ENCODE peak calls at places on chromosomes 1 and 21, in five cellular contexts. One of them, this sample, is unnamed.

GRCh38 chr1:2952371-2952770 is 68.9 kb upstream of the ACTRT2 start:
- DNase-seq in body of pancreas: no peak
- DNase-seq in colonic mucosa: no peak
- DNase-seq in cardiac muscle cell: no peak
- DNase-seq in psoas muscle: no peak
- DNase-seq in this sample: no peak

GRCh38 chr1:50333595-50333974 is 89.7 kb downstream of the DMRTA2 start:
- DNase-seq in body of pancreas: peak; percentile 52
- DNase-seq in colonic mucosa: peak; percentile 61
- DNase-seq in cardiac muscle cell: peak; percentile 55
- DNase-seq in psoas muscle: peak; percentile 70
- DNase-seq in this sample: no peak

GRCh38 chr1:59055908-59056719 is 240.8 kb upstream of the FGGY start:
- DNase-seq in body of pancreas: peak; percentile 81
- DNase-seq in colonic mucosa: no peak
- DNase-seq in cardiac muscle cell: no peak
- DNase-seq in psoas muscle: no peak
- DNase-seq in this sample: no peak

GRCh38 chr1:27335506-27336422 is 6.1 kb upstream of the SYTL1 start:
- DNase-seq in body of pancreas: no peak
- DNase-seq in colonic mucosa: no peak
- DNase-seq in cardiac muscle cell: no peak
- DNase-seq in psoas muscle: no peak
- DNase-seq in this sample: no peak

GRCh38 chr1:7783178-7783711 is 846 bp upstream of the PER3 start:
- DNase-seq in body of pancreas: peak; percentile 73
- DNase-seq in colonic mucosa: peak; percentile 68
- DNase-seq in cardiac muscle cell: peak; percentile 69
- DNase-seq in psoas muscle: peak; percentile 86
- DNase-seq in this sample: no peak

GRCh38 chr1:29210278-29211085 is 20.3 kb downstream of the MECR start:
- DNase-seq in body of pancreas: no peak
- DNase-seq in colonic mucosa: no peak
- DNase-seq in cardiac muscle cell: no peak
- DNase-seq in psoas muscle: no peak
- DNase-seq in this sample: no peak

GRCh38 chr1:171055966-171056643 is 34.6 kb upstream of the FMO3 start:
- DNase-seq in body of pancreas: no peak
- DNase-seq in colonic mucosa: no peak
- DNase-seq in cardiac muscle cell: no peak
- DNase-seq in psoas muscle: no peak
- DNase-seq in this sample: peak; percentile 22

GRCh38 chr1:2431095-2431494 is 18.7 kb upstream of the PEX10 start:
- DNase-seq in body of pancreas: no peak
- DNase-seq in colonic mucosa: no peak
- DNase-seq in cardiac muscle cell: no peak
- DNase-seq in psoas muscle: no peak
- DNase-seq in this sample: peak; percentile 80

GRCh38 chr1:184563308-184563707 is 176.5 kb downstream of the C1orf21 start:
- DNase-seq in body of pancreas: no peak
- DNase-seq in colonic mucosa: no peak
- DNase-seq in cardiac muscle cell: peak; percentile 63
- DNase-seq in psoas muscle: no peak
- DNase-seq in this sample: peak; percentile 32

GRCh38 chr21:20999567-21000169 is 1.5 kb downstream of the NCAM2 start:
- DNase-seq in body of pancreas: no peak
- DNase-seq in colonic mucosa: peak; percentile 44
- DNase-seq in cardiac muscle cell: peak; percentile 63
- DNase-seq in psoas muscle: no peak
- DNase-seq in this sample: peak; percentile 26

DNA sequence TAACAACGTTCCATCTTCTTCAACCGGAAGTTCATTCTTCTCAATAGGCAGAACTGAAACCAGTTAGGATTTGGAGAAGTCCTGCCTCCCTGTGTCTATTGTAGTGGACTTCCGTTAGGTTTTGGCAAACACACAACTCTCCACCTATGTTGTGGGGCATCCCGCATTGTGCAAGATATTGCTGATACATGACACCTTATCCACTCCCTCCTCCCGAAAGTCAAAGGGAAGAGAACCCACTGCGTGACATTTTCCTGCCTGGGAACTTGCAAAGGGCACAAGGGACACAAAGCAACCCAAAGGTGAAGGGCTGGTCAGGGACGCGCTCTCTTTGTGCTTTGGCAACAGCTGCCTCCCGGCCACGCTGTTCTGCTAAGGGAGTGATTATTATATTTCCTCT is 164.8 kb downstream of the TPR start:
- DNase-seq in body of pancreas: no peak
- DNase-seq in colonic mucosa: no peak
- DNase-seq in cardiac muscle cell: no peak
- DNase-seq in psoas muscle: no peak
- DNase-seq in this sample: no peak
- H3K4me1 ChIP-seq in body of pancreas: no peaks in the 10 kb centered on the region
- H3K4me1 ChIP-seq in colonic mucosa: no peaks in the 10 kb centered on the region
- H3K4me1 ChIP-seq in cardiac muscle cell: no peaks in the 10 kb centered on the region
- H3K4me1 ChIP-seq in psoas muscle: no peaks in the 10 kb centered on the region
- H3K4me1 ChIP-seq in this sample: no peaks in the 10 kb centered on the region

GRCh38 chr1:160046494-160047115 is 14.8 kb upstream of the PIGM start:
- DNase-seq in body of pancreas: peak; percentile 82
- DNase-seq in colonic mucosa: peak; percentile 32
- DNase-seq in cardiac muscle cell: peak; percentile 62
- DNase-seq in psoas muscle: peak; percentile 72
- DNase-seq in this sample: no peak
- TF ChIP-seq CTCF in body of pancreas: peak; percentile 81
- TF ChIP-seq CTCF in colonic mucosa: peak; percentile 61
- TF ChIP-seq CTCF in cardiac muscle cell: peak; percentile 65
- TF ChIP-seq CTCF in psoas muscle: peak; percentile 50
- TF ChIP-seq CTCF in this sample: peak; percentile 78

GRCh38 chr1:240352769-240353168 is 259.2 kb downstream of the GREM2 start:
- DNase-seq in body of pancreas: no peak
- DNase-seq in colonic mucosa: no peak
- DNase-seq in cardiac muscle cell: peak; percentile 25
- DNase-seq in psoas muscle: no peak
- DNase-seq in this sample: no peak

GRCh38 chr1:240349695-240350094 is 258.0 kb downstream of the FMN2 start:
- DNase-seq in body of pancreas: no peak
- DNase-seq in colonic mucosa: no peak
- DNase-seq in cardiac muscle cell: no peak
- DNase-seq in psoas muscle: no peak
- DNase-seq in this sample: no peak

GRCh38 chr1:240356568-240356967 is 255.4 kb downstream of the GREM2 start:
- DNase-seq in body of pancreas: no peak
- DNase-seq in colonic mucosa: no peak
- DNase-seq in cardiac muscle cell: no peak
- DNase-seq in psoas muscle: no peak
- DNase-seq in this sample: no peak

GRCh38 chr1:240351690-240352089 is 260.0 kb downstream of the FMN2 start:
- DNase-seq in body of pancreas: no peak
- DNase-seq in colonic mucosa: no peak
- DNase-seq in cardiac muscle cell: no peak
- DNase-seq in psoas muscle: no peak
- DNase-seq in this sample: no peak

DNA sequence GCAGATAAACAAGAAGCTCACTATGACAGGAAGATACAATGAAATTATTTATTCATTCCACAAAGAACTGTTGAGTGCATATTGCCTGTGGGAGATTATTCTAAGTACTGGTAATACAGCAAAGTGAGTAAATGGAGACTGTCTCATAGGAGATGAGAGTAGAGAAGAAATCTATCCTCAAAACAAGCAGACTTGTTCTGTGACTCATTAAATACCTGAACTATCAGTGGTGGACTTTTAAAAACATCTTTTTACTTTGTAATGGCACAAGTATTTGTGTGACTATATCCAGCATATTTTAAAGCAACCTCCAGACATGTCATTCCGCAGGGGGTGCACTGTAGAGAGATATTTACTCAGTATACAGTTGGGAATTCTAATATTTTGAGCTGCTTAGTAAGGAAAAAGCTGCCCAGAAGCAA is 259.2 kb downstream of the FMN2 start:
- DNase-seq in body of pancreas: no peak
- DNase-seq in colonic mucosa: no peak
- DNase-seq in cardiac muscle cell: no peak
- DNase-seq in psoas muscle: no peak
- DNase-seq in this sample: peak; percentile 5
- H3K27ac ChIP-seq in body of pancreas: no peak overlapping the region
- H3K27ac ChIP-seq in colonic mucosa: no peak overlapping the region
- H3K27ac ChIP-seq in cardiac muscle cell: no peak overlapping the region
- H3K27ac ChIP-seq in psoas muscle: no peak overlapping the region
- H3K27ac ChIP-seq in this sample: no peak overlapping the region

GRCh38 chr1:81252471-81253160 is 548.1 kb upstream of the ADGRL2 start:
- DNase-seq in body of pancreas: no peak
- DNase-seq in colonic mucosa: no peak
- DNase-seq in cardiac muscle cell: no peak
- DNase-seq in psoas muscle: no peak
- DNase-seq in this sample: no peak
- H3K4me1 ChIP-seq in body of pancreas: no peaks in the 10 kb centered on the region
- H3K4me1 ChIP-seq in colonic mucosa: no peaks in the 10 kb centered on the region
- H3K4me1 ChIP-seq in cardiac muscle cell: no peaks in the 10 kb centered on the region
- H3K4me1 ChIP-seq in psoas muscle: no peaks in the 10 kb centered on the region
- H3K4me1 ChIP-seq in this sample: no peaks in the 10 kb centered on the region

GRCh38 chr1:200231787-200232222 is 178.0 kb downstream of the ZNF281 start:
- DNase-seq in body of pancreas: no peak
- DNase-seq in colonic mucosa: no peak
- DNase-seq in cardiac muscle cell: no peak
- DNase-seq in psoas muscle: no peak
- DNase-seq in this sample: no peak
- TF ChIP-seq CTCF in body of pancreas: no peak
- TF ChIP-seq CTCF in colonic mucosa: no peak
- TF ChIP-seq CTCF in cardiac muscle cell: no peak
- TF ChIP-seq CTCF in psoas muscle: no peak
- TF ChIP-seq CTCF in this sample: no peak

GRCh38 chr21:40047211-40047610 is 180.0 kb downstream of the PCP4 start:
- DNase-seq in body of pancreas: no peak
- DNase-seq in colonic mucosa: no peak
- DNase-seq in cardiac muscle cell: no peak
- DNase-seq in psoas muscle: no peak
- DNase-seq in this sample: no peak
- H3K27ac ChIP-seq in body of pancreas: no peak overlapping the region
- H3K27ac ChIP-seq in colonic mucosa: no peak overlapping the region
- H3K27ac ChIP-seq in cardiac muscle cell: no peak overlapping the region
- H3K27ac ChIP-seq in psoas muscle: no peak overlapping the region
- H3K27ac ChIP-seq in this sample: no peak overlapping the region

DNA sequence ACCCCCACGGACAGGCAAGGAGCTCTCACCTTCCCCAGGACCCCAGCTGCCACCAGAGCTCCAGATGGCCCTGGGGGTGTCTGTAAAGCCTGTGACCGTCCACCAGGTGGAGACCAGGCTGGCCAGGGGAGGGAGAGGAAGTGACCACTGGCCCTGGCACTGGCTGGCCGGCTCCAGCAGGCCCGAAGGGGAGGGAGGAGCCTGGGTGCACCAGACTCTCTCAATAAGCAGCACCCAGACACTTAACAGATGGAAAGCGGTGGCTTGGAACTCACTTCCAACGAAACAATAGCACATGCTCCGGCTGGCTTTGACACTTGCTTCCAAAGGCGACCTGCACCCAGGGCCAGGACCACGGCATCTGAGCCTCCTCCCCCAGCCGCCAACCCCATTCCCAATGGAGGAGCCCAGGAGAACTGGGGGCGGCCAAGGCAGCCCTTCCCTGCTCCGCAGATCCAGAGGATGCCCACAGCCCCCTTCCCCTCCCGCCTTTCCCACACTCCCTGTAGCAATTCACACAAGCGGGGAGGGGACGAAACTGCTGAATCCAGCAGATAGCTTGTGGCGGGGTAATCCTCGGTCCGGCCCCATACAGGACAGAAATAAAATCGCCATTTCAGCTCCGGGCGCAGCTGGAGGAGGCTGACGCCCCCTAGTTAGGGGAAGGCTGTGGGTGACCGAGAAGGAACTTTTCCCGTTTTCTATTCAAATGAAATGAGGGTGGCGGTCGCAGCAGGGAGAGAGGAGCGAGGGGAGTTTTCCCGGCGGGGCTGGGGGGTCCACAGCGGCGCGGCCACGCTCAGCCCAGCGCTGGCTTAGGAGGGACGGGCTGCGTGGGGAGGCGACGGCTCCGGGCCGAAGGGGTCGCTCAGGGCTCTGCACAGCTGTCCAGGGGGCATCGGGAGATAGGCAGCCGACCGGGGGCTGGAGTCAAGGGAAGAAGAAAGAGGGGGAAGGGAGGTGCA is 612 bp upstream of the PDE9A start:
- DNase-seq in body of pancreas: peak; percentile 77
- DNase-seq in colonic mucosa: peak; percentile 53
- DNase-seq in cardiac muscle cell: peak; percentile 45
- DNase-seq in psoas muscle: peak; percentile 80
- DNase-seq in this sample: no peak
- H3K4me1 ChIP-seq in body of pancreas: peaks cover 21% of the 10 kb centered on the region
- H3K4me1 ChIP-seq in colonic mucosa: peaks cover 14% of the 10 kb centered on the region
- H3K4me1 ChIP-seq in cardiac muscle cell: peaks cover 15% of the 10 kb centered on the region
- H3K4me1 ChIP-seq in psoas muscle: peaks cover 6% of the 10 kb centered on the region
- H3K4me1 ChIP-seq in this sample: no peaks in the 10 kb centered on the region

This sample was measured in foreskin keratinocyte.